ENCODE peak calls at places on chromosome 10, in six cellular contexts. W is CD8-positive, alpha-beta memory T cell; I is adipocyte; M is SK-N-SH; V is kidney; Y is lung. T is an unnamed sample.
A peak's percentile ranks its signal among the peaks of the same experiment; 100 is the strongest.

GRCh38 chr10:132065491-132066105 is at the start of gene JAKMIP3:
- DNase-seq in M (no peak), V (no peak), Y (peak; percentile 38), I (peak; percentile 96), W (no peak), T (peak; percentile 89)

GRCh38 chr10:43043342-43043772 is 33.5 kb upstream of the RET start:
- DNase-seq in I (no peak), V (no peak), M (peak; percentile 35), W (no peak), Y (no peak), T (peak; percentile 44)

GRCh38 chr10:60646966-60647796 is 131.1 kb upstream of the CDK1 start:
- DNase-seq in I (peak; percentile 84), Y (no peak), V (no peak), W (no peak), M (peak; percentile 12), T (no peak)

GRCh38 chr10:113480828-113481502 is 71.9 kb upstream of the HABP2 start:
- DNase-seq in M (no peak), W (no peak), Y (no peak), V (no peak), I (no peak), T (no peak)

GRCh38 chr10:31554556-31554955 is 235.5 kb downstream of the ZEB1 start:
- DNase-seq in M (no peak), V (no peak), I (peak; percentile 13), W (no peak), Y (no peak), T (no peak)

GRCh38 chr10:102802920-102803534 is 34.2 kb downstream of the CYP17A1 start:
- DNase-seq in I (peak; percentile 88), W (no peak), V (no peak), Y (peak; percentile 36), M (no peak), T (peak; percentile 91)

GRCh38 chr10:7184660-7185366 is 226.0 kb downstream of the SFMBT2 start:
- DNase-seq in V (no peak), Y (no peak), M (no peak), W (no peak), I (no peak), T (no peak)

GRCh38 chr10:51743146-51743545 is 43.8 kb upstream of the CSTF2T start:
- DNase-seq in V (no peak), I (peak; percentile 39), Y (no peak), M (no peak), W (no peak), T (no peak)

GRCh38 chr10:98405422-98405821 is 9.6 kb downstream of the PYROXD2 start:
- DNase-seq in V (no peak), I (no peak), M (no peak), W (no peak), Y (no peak), T (peak; percentile 82)

GRCh38 chr10:61923210-61924024 is 21.9 kb downstream of the ARID5B start:
- DNase-seq in Y (no peak), V (no peak), I (peak; percentile 71), W (no peak), M (no peak), T (no peak)

GRCh38 chr10:44959243-44960097 is at the start of gene RASSF4:
- DNase-seq in V (peak; percentile 97), Y (peak; percentile 94), M (peak; percentile 99), W (peak; percentile 90), I (peak; percentile 93), T (peak; percentile 96)

GRCh38 chr10:44253769-44254462 is 131.0 kb downstream of the CXCL12 start:
- DNase-seq in M (no peak), I (peak; percentile 84), Y (peak; percentile 61), V (peak; percentile 90), W (no peak), T (no peak)

GRCh38 chr10:93039721-93040120 is 20.9 kb upstream of the CYP26C1 start:
- DNase-seq in V (no peak), I (peak; percentile 67), M (no peak), Y (no peak), W (no peak), T (no peak)

GRCh38 chr10:58932821-58933314 is 243.6 kb upstream of the PHYHIPL start:
- DNase-seq in Y (no peak), V (no peak), M (no peak), I (no peak), W (no peak), T (no peak)

GRCh38 chr10:36271631-36272340 is 629.7 kb upstream of the FZD8 start:
- DNase-seq in V (no peak), I (peak; percentile 26), W (no peak), M (no peak), Y (no peak), T (no peak)

GRCh38 chr10:69944761-69945160 is 107.9 kb upstream of the MACROH2A2 start:
- DNase-seq in V (no peak), M (peak; percentile 36), W (no peak), Y (no peak), I (no peak), T (no peak)
- H3K4me1 ChIP-seq in V (no peaks in the 10 kb centered on the region), M (no peaks in the 10 kb centered on the region), W (no peaks in the 10 kb centered on the region), Y (no peaks in the 10 kb centered on the region), I (no peaks in the 10 kb centered on the region), T (no peaks in the 10 kb centered on the region)

GRCh38 chr10:124527996-124528395 is 66.4 kb downstream of the LHPP start:
- DNase-seq in M (no peak), W (no peak), I (no peak), V (peak; percentile 51), Y (no peak), T (peak; percentile 57)

GRCh38 chr10:124530816-124531215 is 69.2 kb downstream of the LHPP start:
- DNase-seq in W (no peak), M (no peak), I (no peak), V (peak; percentile 69), Y (no peak), T (no peak)

GRCh38 chr10:124532106-124532641 is 70.6 kb downstream of the LHPP start:
- DNase-seq in M (no peak), W (no peak), V (peak; percentile 49), Y (no peak), I (peak; percentile 20), T (no peak)

GRCh38 chr10:124530215-124530665 is 68.6 kb downstream of the LHPP start:
- DNase-seq in Y (peak; percentile 89), W (peak; percentile 77), V (peak; percentile 94), I (peak; percentile 94), M (peak; percentile 98), T (peak; percentile 93)

DNA sequence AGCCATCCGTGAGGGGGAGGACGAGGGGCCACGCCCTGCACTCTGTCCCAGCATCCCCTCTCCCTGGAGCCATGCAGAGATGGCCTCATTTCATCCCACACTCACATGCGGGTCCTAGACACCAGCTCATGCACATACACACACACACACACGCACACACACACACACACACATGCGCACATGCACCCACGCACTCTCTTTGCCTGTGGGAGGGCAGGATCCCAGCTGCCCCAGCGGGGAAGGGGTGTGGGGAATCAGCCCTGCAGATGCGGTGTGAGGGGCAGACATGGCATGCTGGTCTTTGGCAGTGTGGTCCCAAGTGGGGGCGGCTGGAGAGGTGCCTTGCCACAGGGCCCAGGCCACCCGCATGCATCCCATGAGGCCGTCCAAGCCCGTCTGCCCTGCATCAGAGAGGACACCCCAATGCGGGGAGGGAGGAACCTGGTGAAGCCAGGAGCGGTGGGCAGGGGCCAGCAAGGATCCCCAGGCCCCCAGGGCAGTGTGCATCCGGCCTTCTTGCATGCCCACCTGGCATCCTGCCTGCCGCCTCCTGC is 68.1 kb downstream of the LHPP start:
- DNase-seq in W (no peak), M (no peak), Y (no peak), V (no peak), I (no peak), T (no peak)
- H3K4me1 ChIP-seq in W (no peaks in the 10 kb centered on the region), M (no peaks in the 10 kb centered on the region), Y (no peaks in the 10 kb centered on the region), V (peaks cover 2% of the 10 kb centered on the region), I (peaks cover 7% of the 10 kb centered on the region), T (peaks cover 20% of the 10 kb centered on the region)

DNA sequence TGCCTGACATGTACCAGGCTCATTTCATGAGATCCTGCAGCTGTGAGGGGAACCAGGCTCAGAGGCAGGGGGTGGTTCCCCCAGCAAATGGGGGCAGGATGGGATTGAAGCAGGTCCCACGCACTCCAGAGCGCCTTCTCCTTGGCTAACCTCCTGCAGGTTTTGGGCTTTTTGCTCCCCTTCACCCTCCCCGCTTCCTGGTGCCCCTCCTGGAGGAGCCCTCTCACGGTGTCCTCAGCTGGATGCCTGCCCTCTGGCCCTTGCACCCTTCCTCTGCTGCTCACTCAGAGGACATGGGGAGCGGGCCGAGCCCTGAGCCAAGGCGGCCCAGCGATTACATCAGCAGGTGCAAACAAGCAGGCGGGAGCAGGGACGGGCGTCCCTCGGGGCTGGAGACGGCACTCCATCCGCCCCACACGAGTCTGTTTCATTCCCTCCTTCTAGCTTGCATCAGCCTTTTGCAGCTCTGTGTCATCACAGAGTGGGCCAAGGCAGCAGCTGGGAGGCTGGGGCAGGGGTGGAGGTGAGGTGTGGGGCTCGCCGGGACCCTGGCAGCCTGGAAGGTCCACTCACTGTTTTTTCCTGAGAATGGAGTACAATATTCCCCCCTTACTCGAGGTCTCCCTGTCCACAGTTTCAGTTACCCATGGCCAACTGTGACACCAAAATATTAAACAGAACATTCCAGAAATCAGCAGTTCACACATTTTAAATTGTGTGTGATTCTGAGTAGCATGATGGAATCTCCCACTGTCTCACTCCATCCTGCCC is 52.7 kb upstream of the SLC29A3 start:
- DNase-seq in M (peak; percentile 76), Y (peak; percentile 44), V (peak; percentile 90), W (no peak), I (peak; percentile 67), T (peak; percentile 94)
- H3K4me1 ChIP-seq in M (peaks cover 45% of the 10 kb centered on the region), Y (peaks cover 17% of the 10 kb centered on the region), V (peaks cover 22% of the 10 kb centered on the region), W (no peaks in the 10 kb centered on the region), I (peaks cover 25% of the 10 kb centered on the region), T (peaks cover 2% of the 10 kb centered on the region)

GRCh38 chr10:28302012-28302667 is 724 bp downstream of the MPP7 start:
- DNase-seq in Y (peak; percentile 50), M (no peak), I (peak; percentile 67), V (no peak), W (no peak), T (no peak)

GRCh38 chr10:28304032-28304571 is 1.2 kb upstream of the MPP7 start:
- DNase-seq in I (no peak), W (no peak), M (no peak), Y (no peak), V (no peak), T (no peak)

GRCh38 chr10:28302668-28303488 is at the start of gene MPP7:
- DNase-seq in Y (peak; percentile 97), V (peak; percentile 98), I (peak; percentile 99), W (peak; percentile 95), M (peak; percentile 98), T (peak; percentile 98)

GRCh38 chr10:28307267-28307666 is 4.4 kb upstream of the MPP7 start:
- DNase-seq in W (no peak), Y (no peak), M (no peak), V (no peak), I (no peak), T (no peak)

GRCh38 chr10:28305551-28305950 is 2.7 kb upstream of the MPP7 start:
- DNase-seq in Y (no peak), I (no peak), W (no peak), M (no peak), V (no peak), T (no peak)
- H3K4me1 ChIP-seq in Y (peaks cover 2% of the 10 kb centered on the region), I (peaks cover 28% of the 10 kb centered on the region), W (peaks cover 21% of the 10 kb centered on the region), M (no peaks in the 10 kb centered on the region), V (no peaks in the 10 kb centered on the region), T (peaks cover 14% of the 10 kb centered on the region)